ENCODE peak calls at places on chromosomes 1 and 21, in ten cellular contexts. One of them, this sample, is unnamed.

GRCh38 chr1:119683893-119684292 is 27.8 kb upstream of the PHGDH start:
- DNase-seq in neural progenitor cell: no peak
- DNase-seq in adrenal gland: no peak
- DNase-seq in brain microvascular endothelial cell: no peak
- DNase-seq in stomach: no peak
- DNase-seq in thoracic aorta: no peak
- DNase-seq in mucosa of descending colon: no peak
- DNase-seq in uterus: no peak
- DNase-seq in colonic mucosa: no peak
- DNase-seq in CD8-positive, alpha-beta T cell: no peak
- DNase-seq in this sample: no peak

GRCh38 chr1:35180776-35181374 is 12.1 kb downstream of the SFPQ start:
- DNase-seq in neural progenitor cell: no peak
- DNase-seq in adrenal gland: no peak
- DNase-seq in brain microvascular endothelial cell: peak; percentile 36
- DNase-seq in stomach: no peak
- DNase-seq in thoracic aorta: no peak
- DNase-seq in mucosa of descending colon: no peak
- DNase-seq in uterus: no peak
- DNase-seq in colonic mucosa: no peak
- DNase-seq in CD8-positive, alpha-beta T cell: no peak
- DNase-seq in this sample: peak; percentile 58

GRCh38 chr1:111690306-111690617 is 48.9 kb downstream of the INKA2 start:
- DNase-seq in neural progenitor cell: no peak
- DNase-seq in adrenal gland: peak; percentile 69
- DNase-seq in brain microvascular endothelial cell: peak; percentile 89
- DNase-seq in stomach: peak; percentile 37
- DNase-seq in thoracic aorta: peak; percentile 29
- DNase-seq in mucosa of descending colon: no peak
- DNase-seq in uterus: peak; percentile 64
- DNase-seq in colonic mucosa: peak; percentile 29
- DNase-seq in CD8-positive, alpha-beta T cell: no peak
- DNase-seq in this sample: peak; percentile 81

GRCh38 chr1:40267767-40268187 is 9.7 kb downstream of the ZMPSTE24 start:
- DNase-seq in neural progenitor cell: no peak
- DNase-seq in adrenal gland: peak; percentile 28
- DNase-seq in brain microvascular endothelial cell: peak; percentile 90
- DNase-seq in stomach: peak; percentile 38
- DNase-seq in thoracic aorta: no peak
- DNase-seq in mucosa of descending colon: no peak
- DNase-seq in uterus: no peak
- DNase-seq in colonic mucosa: no peak
- DNase-seq in CD8-positive, alpha-beta T cell: no peak
- DNase-seq in this sample: no peak

GRCh38 chr1:165010418-165011055 is 346.0 kb downstream of the LMX1A start:
- DNase-seq in neural progenitor cell: no peak
- DNase-seq in adrenal gland: no peak
- DNase-seq in brain microvascular endothelial cell: no peak
- DNase-seq in stomach: no peak
- DNase-seq in thoracic aorta: no peak
- DNase-seq in mucosa of descending colon: no peak
- DNase-seq in uterus: no peak
- DNase-seq in colonic mucosa: no peak
- DNase-seq in CD8-positive, alpha-beta T cell: no peak
- DNase-seq in this sample: no peak

GRCh38 chr1:4736254-4736653 is 81.8 kb downstream of the AJAP1 start:
- DNase-seq in neural progenitor cell: no peak
- DNase-seq in adrenal gland: no peak
- DNase-seq in brain microvascular endothelial cell: no peak
- DNase-seq in stomach: no peak
- DNase-seq in thoracic aorta: no peak
- DNase-seq in mucosa of descending colon: no peak
- DNase-seq in uterus: no peak
- DNase-seq in colonic mucosa: no peak
- DNase-seq in CD8-positive, alpha-beta T cell: no peak
- DNase-seq in this sample: no peak

GRCh38 chr1:200877839-200878551 is 5.2 kb downstream of the GPR25 start:
- DNase-seq in neural progenitor cell: no peak
- DNase-seq in adrenal gland: no peak
- DNase-seq in brain microvascular endothelial cell: no peak
- DNase-seq in stomach: no peak
- DNase-seq in thoracic aorta: no peak
- DNase-seq in mucosa of descending colon: no peak
- DNase-seq in uterus: no peak
- DNase-seq in colonic mucosa: no peak
- DNase-seq in CD8-positive, alpha-beta T cell: no peak
- DNase-seq in this sample: no peak

GRCh38 chr1:21896652-21897532 is 40.2 kb downstream of the HSPG2 start:
- DNase-seq in neural progenitor cell: peak; percentile 36
- DNase-seq in adrenal gland: peak; percentile 67
- DNase-seq in brain microvascular endothelial cell: no peak
- DNase-seq in stomach: peak; percentile 63
- DNase-seq in thoracic aorta: no peak
- DNase-seq in mucosa of descending colon: peak; percentile 84
- DNase-seq in uterus: peak; percentile 77
- DNase-seq in colonic mucosa: peak; percentile 81
- DNase-seq in CD8-positive, alpha-beta T cell: no peak
- DNase-seq in this sample: peak; percentile 46

GRCh38 chr1:35324486-35324885 is 56.0 kb downstream of the ZMYM4 start:
- DNase-seq in neural progenitor cell: no peak
- DNase-seq in adrenal gland: no peak
- DNase-seq in brain microvascular endothelial cell: peak; percentile 28
- DNase-seq in stomach: no peak
- DNase-seq in thoracic aorta: no peak
- DNase-seq in mucosa of descending colon: no peak
- DNase-seq in uterus: no peak
- DNase-seq in colonic mucosa: no peak
- DNase-seq in CD8-positive, alpha-beta T cell: no peak
- DNase-seq in this sample: peak; percentile 51

GRCh38 chr1:155003766-155004351 is 1.3 kb downstream of the ZBTB7B start:
- DNase-seq in neural progenitor cell: peak; percentile 59
- DNase-seq in adrenal gland: peak; percentile 75
- DNase-seq in brain microvascular endothelial cell: no peak
- DNase-seq in stomach: peak; percentile 76
- DNase-seq in thoracic aorta: no peak
- DNase-seq in mucosa of descending colon: peak; percentile 88
- DNase-seq in uterus: peak; percentile 77
- DNase-seq in colonic mucosa: peak; percentile 81
- DNase-seq in CD8-positive, alpha-beta T cell: no peak
- DNase-seq in this sample: peak; percentile 47

GRCh38 chr1:235866207-235866912 is at the start of gene LYST:
- DNase-seq in neural progenitor cell: peak; percentile 71
- DNase-seq in adrenal gland: peak; percentile 62
- DNase-seq in brain microvascular endothelial cell: peak; percentile 50
- DNase-seq in stomach: peak; percentile 49
- DNase-seq in thoracic aorta: no peak
- DNase-seq in mucosa of descending colon: peak; percentile 82
- DNase-seq in uterus: peak; percentile 53
- DNase-seq in colonic mucosa: peak; percentile 63
- DNase-seq in CD8-positive, alpha-beta T cell: peak; percentile 37
- DNase-seq in this sample: peak; percentile 36

GRCh38 chr1:74513901-74514300 is 1.5 kb upstream of the LRRC53 start:
- DNase-seq in neural progenitor cell: no peak
- DNase-seq in adrenal gland: no peak
- DNase-seq in brain microvascular endothelial cell: no peak
- DNase-seq in stomach: no peak
- DNase-seq in thoracic aorta: no peak
- DNase-seq in mucosa of descending colon: no peak
- DNase-seq in uterus: no peak
- DNase-seq in colonic mucosa: no peak
- DNase-seq in CD8-positive, alpha-beta T cell: no peak
- DNase-seq in this sample: no peak
- H3K4me3 ChIP-seq in neural progenitor cell: no peak overlapping the region
- H3K4me3 ChIP-seq in adrenal gland: no peak overlapping the region
- H3K4me3 ChIP-seq in brain microvascular endothelial cell: no peak overlapping the region
- H3K4me3 ChIP-seq in stomach: no peak overlapping the region
- H3K4me3 ChIP-seq in thoracic aorta: no peak overlapping the region
- H3K4me3 ChIP-seq in mucosa of descending colon: no peak overlapping the region
- H3K4me3 ChIP-seq in uterus: no peak overlapping the region
- H3K4me3 ChIP-seq in colonic mucosa: no peak overlapping the region
- H3K4me3 ChIP-seq in CD8-positive, alpha-beta T cell: no peak overlapping the region
- H3K4me3 ChIP-seq in this sample: no peak overlapping the region

GRCh38 chr21:46544003-46544402 is 60.9 kb downstream of the S100B start:
- DNase-seq in neural progenitor cell: no peak
- DNase-seq in adrenal gland: no peak
- DNase-seq in brain microvascular endothelial cell: no peak
- DNase-seq in stomach: no peak
- DNase-seq in thoracic aorta: no peak
- DNase-seq in mucosa of descending colon: no peak
- DNase-seq in uterus: no peak
- DNase-seq in colonic mucosa: no peak
- DNase-seq in CD8-positive, alpha-beta T cell: no peak
- DNase-seq in this sample: no peak
- H3K36me3 ChIP-seq in neural progenitor cell: peaks cover 4% of the 10 kb centered on the region
- H3K36me3 ChIP-seq in adrenal gland: peaks cover 77% of the 10 kb centered on the region
- H3K36me3 ChIP-seq in brain microvascular endothelial cell: peaks cover 62% of the 10 kb centered on the region
- H3K36me3 ChIP-seq in stomach: peaks cover 99% of the 10 kb centered on the region
- H3K36me3 ChIP-seq in thoracic aorta: peaks cover 45% of the 10 kb centered on the region
- H3K36me3 ChIP-seq in mucosa of descending colon: no peaks in the 10 kb centered on the region
- H3K36me3 ChIP-seq in uterus: no peaks in the 10 kb centered on the region
- H3K36me3 ChIP-seq in colonic mucosa: peaks cover 9% of the 10 kb centered on the region
- H3K36me3 ChIP-seq in CD8-positive, alpha-beta T cell: peaks cover 29% of the 10 kb centered on the region
- H3K36me3 ChIP-seq in this sample: peaks cover 33% of the 10 kb centered on the region

GRCh38 chr1:17363771-17364170 is 8.2 kb upstream of the PADI6 start:
- DNase-seq in neural progenitor cell: no peak
- DNase-seq in adrenal gland: no peak
- DNase-seq in brain microvascular endothelial cell: no peak
- DNase-seq in stomach: no peak
- DNase-seq in thoracic aorta: no peak
- DNase-seq in mucosa of descending colon: no peak
- DNase-seq in uterus: no peak
- DNase-seq in colonic mucosa: no peak
- DNase-seq in CD8-positive, alpha-beta T cell: no peak
- DNase-seq in this sample: no peak

GRCh38 chr1:17359808-17360207 is 12.2 kb upstream of the PADI6 start:
- DNase-seq in neural progenitor cell: no peak
- DNase-seq in adrenal gland: no peak
- DNase-seq in brain microvascular endothelial cell: no peak
- DNase-seq in stomach: no peak
- DNase-seq in thoracic aorta: no peak
- DNase-seq in mucosa of descending colon: no peak
- DNase-seq in uterus: no peak
- DNase-seq in colonic mucosa: no peak
- DNase-seq in CD8-positive, alpha-beta T cell: no peak
- DNase-seq in this sample: no peak

GRCh38 chr1:17365271-17365670 is 6.7 kb upstream of the PADI6 start:
- DNase-seq in neural progenitor cell: no peak
- DNase-seq in adrenal gland: no peak
- DNase-seq in brain microvascular endothelial cell: no peak
- DNase-seq in stomach: no peak
- DNase-seq in thoracic aorta: no peak
- DNase-seq in mucosa of descending colon: no peak
- DNase-seq in uterus: no peak
- DNase-seq in colonic mucosa: no peak
- DNase-seq in CD8-positive, alpha-beta T cell: no peak
- DNase-seq in this sample: no peak

GRCh38 chr1:17360272-17360956 is 11.6 kb upstream of the PADI6 start:
- DNase-seq in neural progenitor cell: no peak
- DNase-seq in adrenal gland: no peak
- DNase-seq in brain microvascular endothelial cell: no peak
- DNase-seq in stomach: no peak
- DNase-seq in thoracic aorta: no peak
- DNase-seq in mucosa of descending colon: no peak
- DNase-seq in uterus: no peak
- DNase-seq in colonic mucosa: no peak
- DNase-seq in CD8-positive, alpha-beta T cell: no peak
- DNase-seq in this sample: no peak

DNA sequence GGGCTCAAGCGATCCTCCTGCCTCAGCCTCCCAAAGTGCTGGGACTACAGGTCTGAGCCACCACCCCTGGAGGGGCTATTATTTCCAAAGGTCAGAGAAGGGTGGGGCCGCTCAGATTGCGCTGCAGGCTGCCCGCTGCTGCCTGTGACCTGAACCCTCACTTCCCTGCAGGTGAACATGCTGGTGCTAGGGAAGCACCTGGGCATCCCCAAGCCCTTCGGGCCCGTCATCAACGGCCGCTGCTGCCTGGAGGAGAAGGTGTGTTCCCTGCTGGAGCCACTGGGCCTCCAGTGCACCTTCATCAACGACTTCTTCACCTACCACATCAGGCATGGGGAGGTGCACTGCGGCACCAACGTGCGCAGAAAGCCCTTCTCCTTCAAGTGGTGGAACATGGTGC is 8.6 kb upstream of the PADI6 start:
- DNase-seq in neural progenitor cell: no peak
- DNase-seq in adrenal gland: no peak
- DNase-seq in brain microvascular endothelial cell: no peak
- DNase-seq in stomach: no peak
- DNase-seq in thoracic aorta: no peak
- DNase-seq in mucosa of descending colon: no peak
- DNase-seq in uterus: no peak
- DNase-seq in colonic mucosa: no peak
- DNase-seq in CD8-positive, alpha-beta T cell: no peak
- DNase-seq in this sample: no peak
- TF ChIP-seq CTCF in neural progenitor cell: no peak
- TF ChIP-seq CTCF in adrenal gland: no peak
- TF ChIP-seq CTCF in brain microvascular endothelial cell: no peak
- TF ChIP-seq CTCF in stomach: no peak
- TF ChIP-seq CTCF in thoracic aorta: no peak
- TF ChIP-seq CTCF in mucosa of descending colon: no peak
- TF ChIP-seq CTCF in uterus: no peak
- TF ChIP-seq CTCF in colonic mucosa: no peak
- TF ChIP-seq CTCF in CD8-positive, alpha-beta T cell: no peak
- TF ChIP-seq CTCF in this sample: no peak

GRCh38 chr1:1177452-1178206 is 3.9 kb downstream of the TTLL10 start:
- DNase-seq in neural progenitor cell: peak; percentile 1
- DNase-seq in adrenal gland: no peak
- DNase-seq in brain microvascular endothelial cell: no peak
- DNase-seq in stomach: no peak
- DNase-seq in thoracic aorta: no peak
- DNase-seq in mucosa of descending colon: peak; percentile 41
- DNase-seq in uterus: no peak
- DNase-seq in colonic mucosa: no peak
- DNase-seq in CD8-positive, alpha-beta T cell: no peak
- DNase-seq in this sample: no peak

GRCh38 chr1:1173061-1173792 is 453 bp upstream of the TTLL10 start:
- DNase-seq in neural progenitor cell: peak; percentile 1
- DNase-seq in adrenal gland: no peak
- DNase-seq in brain microvascular endothelial cell: no peak
- DNase-seq in stomach: no peak
- DNase-seq in thoracic aorta: no peak
- DNase-seq in mucosa of descending colon: no peak
- DNase-seq in uterus: no peak
- DNase-seq in colonic mucosa: peak; percentile 17
- DNase-seq in CD8-positive, alpha-beta T cell: no peak
- DNase-seq in this sample: no peak

GRCh38 chr1:1176931-1177330 is 3.3 kb downstream of the TTLL10 start:
- DNase-seq in neural progenitor cell: no peak
- DNase-seq in adrenal gland: no peak
- DNase-seq in brain microvascular endothelial cell: no peak
- DNase-seq in stomach: no peak
- DNase-seq in thoracic aorta: no peak
- DNase-seq in mucosa of descending colon: peak; percentile 2
- DNase-seq in uterus: no peak
- DNase-seq in colonic mucosa: no peak
- DNase-seq in CD8-positive, alpha-beta T cell: no peak
- DNase-seq in this sample: no peak

GRCh38 chr1:1173793-1174415 is at the start of gene TTLL10:
- DNase-seq in neural progenitor cell: peak; percentile 69
- DNase-seq in adrenal gland: no peak
- DNase-seq in brain microvascular endothelial cell: no peak
- DNase-seq in stomach: no peak
- DNase-seq in thoracic aorta: no peak
- DNase-seq in mucosa of descending colon: peak; percentile 72
- DNase-seq in uterus: no peak
- DNase-seq in colonic mucosa: peak; percentile 35
- DNase-seq in CD8-positive, alpha-beta T cell: peak; percentile 66
- DNase-seq in this sample: no peak

GRCh38 chr1:1175221-1176062 is 1.8 kb downstream of the TTLL10 start:
- DNase-seq in neural progenitor cell: no peak
- DNase-seq in adrenal gland: no peak
- DNase-seq in brain microvascular endothelial cell: no peak
- DNase-seq in stomach: no peak
- DNase-seq in thoracic aorta: no peak
- DNase-seq in mucosa of descending colon: peak; percentile 36
- DNase-seq in uterus: no peak
- DNase-seq in colonic mucosa: no peak
- DNase-seq in CD8-positive, alpha-beta T cell: no peak
- DNase-seq in this sample: no peak
- H3K4me3 ChIP-seq in neural progenitor cell: no peak overlapping the region
- H3K4me3 ChIP-seq in adrenal gland: no peak overlapping the region
- H3K4me3 ChIP-seq in brain microvascular endothelial cell: no peak overlapping the region
- H3K4me3 ChIP-seq in stomach: no peak overlapping the region
- H3K4me3 ChIP-seq in thoracic aorta: no peak overlapping the region
- H3K4me3 ChIP-seq in mucosa of descending colon: no peak overlapping the region
- H3K4me3 ChIP-seq in uterus: no peak overlapping the region
- H3K4me3 ChIP-seq in colonic mucosa: no peak overlapping the region
- H3K4me3 ChIP-seq in CD8-positive, alpha-beta T cell: no peak overlapping the region
- H3K4me3 ChIP-seq in this sample: no peak overlapping the region